ENCODE peak calls at places on chromosomes 7 and 10, in eight cellular contexts. One of them, this sample, is unnamed.

GRCh38 chr7:40077849-40078248 is 56.6 kb downstream of the MPLKIP start:
- DNase-seq in Caco-2: no peak
- DNase-seq in CD4-positive, alpha-beta T cell: no peak
- DNase-seq in iris pigment epithelial cell: peak
- DNase-seq in activated naive CD4-positive, alpha-beta T cell treated with anti-CD3 and anti-CD28 coated beads, Interleukin-2, amount 50 U/mL, for 16 hours: no peak
- DNase-seq in mammary epithelial cell: no peak
- DNase-seq in NCI-H524: no peak
- DNase-seq in AG04449: no peak
- DNase-seq in this sample: peak

GRCh38 chr7:113339661-113340060 is 221.3 kb upstream of the SMIM30 start:
- DNase-seq in iris pigment epithelial cell: no peak
- DNase-seq in NCI-H524: no peak
- DNase-seq in AG04449: no peak
- DNase-seq in Caco-2: no peak
- DNase-seq in mammary epithelial cell: no peak
- DNase-seq in CD4-positive, alpha-beta T cell: no peak
- DNase-seq in activated naive CD4-positive, alpha-beta T cell treated with anti-CD3 and anti-CD28 coated beads, Interleukin-2, amount 50 U/mL, for 16 hours: no peak
- DNase-seq in this sample: no peak

GRCh38 chr10:72108811-72109618 is 20.7 kb upstream of the SPOCK2 start:
- DNase-seq in NCI-H524: no peak
- DNase-seq in CD4-positive, alpha-beta T cell: no peak
- DNase-seq in AG04449: no peak
- DNase-seq in iris pigment epithelial cell: no peak
- DNase-seq in activated naive CD4-positive, alpha-beta T cell treated with anti-CD3 and anti-CD28 coated beads, Interleukin-2, amount 50 U/mL, for 16 hours: no peak
- DNase-seq in mammary epithelial cell: no peak
- DNase-seq in Caco-2: no peak
- DNase-seq in this sample: no peak

GRCh38 chr10:133236411-133237240 is 1.0 kb upstream of the VENTX start:
- DNase-seq in NCI-H524: no peak
- DNase-seq in activated naive CD4-positive, alpha-beta T cell treated with anti-CD3 and anti-CD28 coated beads, Interleukin-2, amount 50 U/mL, for 16 hours: no peak
- DNase-seq in mammary epithelial cell: no peak
- DNase-seq in CD4-positive, alpha-beta T cell: no peak
- DNase-seq in AG04449: no peak
- DNase-seq in Caco-2: no peak
- DNase-seq in iris pigment epithelial cell: no peak
- DNase-seq in this sample: no peak

GRCh38 chr7:1033546-1034145 is 10.7 kb upstream of the GPR146 start:
- DNase-seq in Caco-2: no peak
- DNase-seq in CD4-positive, alpha-beta T cell: no peak
- DNase-seq in iris pigment epithelial cell: no peak
- DNase-seq in NCI-H524: no peak
- DNase-seq in mammary epithelial cell: no peak
- DNase-seq in activated naive CD4-positive, alpha-beta T cell treated with anti-CD3 and anti-CD28 coated beads, Interleukin-2, amount 50 U/mL, for 16 hours: no peak
- DNase-seq in AG04449: no peak
- DNase-seq in this sample: no peak

GRCh38 chr10:77301305-77301730 is 336.3 kb downstream of the KCNMA1 start:
- DNase-seq in CD4-positive, alpha-beta T cell: no peak
- DNase-seq in Caco-2: no peak
- DNase-seq in iris pigment epithelial cell: peak
- DNase-seq in NCI-H524: no peak
- DNase-seq in mammary epithelial cell: peak
- DNase-seq in AG04449: no peak
- DNase-seq in activated naive CD4-positive, alpha-beta T cell treated with anti-CD3 and anti-CD28 coated beads, Interleukin-2, amount 50 U/mL, for 16 hours: no peak
- DNase-seq in this sample: no peak

GRCh38 chr10:7206407-7207127 is 204.3 kb downstream of the SFMBT2 start:
- DNase-seq in iris pigment epithelial cell: no peak
- DNase-seq in activated naive CD4-positive, alpha-beta T cell treated with anti-CD3 and anti-CD28 coated beads, Interleukin-2, amount 50 U/mL, for 16 hours: no peak
- DNase-seq in Caco-2: no peak
- DNase-seq in AG04449: no peak
- DNase-seq in CD4-positive, alpha-beta T cell: no peak
- DNase-seq in mammary epithelial cell: no peak
- DNase-seq in NCI-H524: no peak
- DNase-seq in this sample: no peak

GRCh38 chr7:336810-337566 is 47.0 kb downstream of the FOXL3 start:
- DNase-seq in iris pigment epithelial cell: no peak
- DNase-seq in Caco-2: no peak
- DNase-seq in AG04449: no peak
- DNase-seq in mammary epithelial cell: no peak
- DNase-seq in NCI-H524: no peak
- DNase-seq in CD4-positive, alpha-beta T cell: no peak
- DNase-seq in activated naive CD4-positive, alpha-beta T cell treated with anti-CD3 and anti-CD28 coated beads, Interleukin-2, amount 50 U/mL, for 16 hours: peak
- DNase-seq in this sample: no peak

GRCh38 chr10:49287689-49288340 is 11.2 kb upstream of the C10orf71 start:
- DNase-seq in iris pigment epithelial cell: no peak
- DNase-seq in NCI-H524: no peak
- DNase-seq in CD4-positive, alpha-beta T cell: no peak
- DNase-seq in AG04449: no peak
- DNase-seq in Caco-2: peak
- DNase-seq in activated naive CD4-positive, alpha-beta T cell treated with anti-CD3 and anti-CD28 coated beads, Interleukin-2, amount 50 U/mL, for 16 hours: no peak
- DNase-seq in mammary epithelial cell: no peak
- DNase-seq in this sample: no peak

GRCh38 chr10:38093816-38094157 is 350 bp upstream of the ZNF37A start:
- DNase-seq in AG04449: no peak
- DNase-seq in CD4-positive, alpha-beta T cell: no peak
- DNase-seq in iris pigment epithelial cell: no peak
- DNase-seq in Caco-2: peak
- DNase-seq in activated naive CD4-positive, alpha-beta T cell treated with anti-CD3 and anti-CD28 coated beads, Interleukin-2, amount 50 U/mL, for 16 hours: no peak
- DNase-seq in NCI-H524: no peak
- DNase-seq in mammary epithelial cell: no peak
- DNase-seq in this sample: no peak

GRCh38 chr7:46933596-46933995 is 648.3 kb downstream of the TNS3 start:
- DNase-seq in CD4-positive, alpha-beta T cell: no peak
- DNase-seq in AG04449: no peak
- DNase-seq in activated naive CD4-positive, alpha-beta T cell treated with anti-CD3 and anti-CD28 coated beads, Interleukin-2, amount 50 U/mL, for 16 hours: no peak
- DNase-seq in iris pigment epithelial cell: peak
- DNase-seq in Caco-2: no peak
- DNase-seq in NCI-H524: no peak
- DNase-seq in mammary epithelial cell: peak
- DNase-seq in this sample: no peak

GRCh38 chr7:4774804-4775280 is 581 bp upstream of the AP5Z1 start:
- DNase-seq in mammary epithelial cell: peak
- DNase-seq in iris pigment epithelial cell: peak
- DNase-seq in NCI-H524: no peak
- DNase-seq in AG04449: peak
- DNase-seq in activated naive CD4-positive, alpha-beta T cell treated with anti-CD3 and anti-CD28 coated beads, Interleukin-2, amount 50 U/mL, for 16 hours: peak
- DNase-seq in Caco-2: no peak
- DNase-seq in CD4-positive, alpha-beta T cell: no peak
- DNase-seq in this sample: peak

GRCh38 chr7:42883950-42884349 is 27.9 kb downstream of the C7orf25 start:
- DNase-seq in AG04449: no peak
- DNase-seq in Caco-2: no peak
- DNase-seq in activated naive CD4-positive, alpha-beta T cell treated with anti-CD3 and anti-CD28 coated beads, Interleukin-2, amount 50 U/mL, for 16 hours: no peak
- DNase-seq in mammary epithelial cell: peak
- DNase-seq in CD4-positive, alpha-beta T cell: no peak
- DNase-seq in iris pigment epithelial cell: peak
- DNase-seq in NCI-H524: no peak
- DNase-seq in this sample: no peak

GRCh38 chr7:128153436-128153835 is 87.6 kb upstream of the LEP start:
- DNase-seq in CD4-positive, alpha-beta T cell: no peak
- DNase-seq in activated naive CD4-positive, alpha-beta T cell treated with anti-CD3 and anti-CD28 coated beads, Interleukin-2, amount 50 U/mL, for 16 hours: no peak
- DNase-seq in AG04449: no peak
- DNase-seq in NCI-H524: no peak
- DNase-seq in iris pigment epithelial cell: no peak
- DNase-seq in mammary epithelial cell: no peak
- DNase-seq in Caco-2: no peak
- DNase-seq in this sample: no peak

GRCh38 chr10:77350711-77351119 is 286.9 kb downstream of the KCNMA1 start:
- DNase-seq in CD4-positive, alpha-beta T cell: no peak
- DNase-seq in Caco-2: no peak
- DNase-seq in mammary epithelial cell: peak
- DNase-seq in activated naive CD4-positive, alpha-beta T cell treated with anti-CD3 and anti-CD28 coated beads, Interleukin-2, amount 50 U/mL, for 16 hours: no peak
- DNase-seq in iris pigment epithelial cell: peak
- DNase-seq in AG04449: peak
- DNase-seq in NCI-H524: no peak
- DNase-seq in this sample: no peak